ENCODE peak calls at places on chromosomes 16 and 17, in eight cellular contexts. One of them, this sample, is unnamed.

GRCh38 chr17:62665599-62665998 is 38.1 kb downstream of the MRC2 start:
- DNase-seq in CD4-positive, alpha-beta memory T cell: no peak
- DNase-seq in stimulated activated CD4-positive, alpha-beta T cell treated with anti-CD3 and anti-CD28 coated beads, Interleukin-4, amount 100 ng/mL, for 1 hour: no peak
- DNase-seq in C1 segment of cervical spinal cord: no peak
- DNase-seq in aorta: peak; percentile 53
- DNase-seq in WTC11: no peak
- DNase-seq in CD8-positive, alpha-beta T cell: no peak
- DNase-seq in GF-D8: no peak
- DNase-seq in this sample: peak; percentile 33

GRCh38 chr17:64259922-64260321 is 3.1 kb downstream of the TEX2 start:
- DNase-seq in C1 segment of cervical spinal cord: no peak
- DNase-seq in stimulated activated CD4-positive, alpha-beta T cell treated with anti-CD3 and anti-CD28 coated beads, Interleukin-4, amount 100 ng/mL, for 1 hour: no peak
- DNase-seq in CD8-positive, alpha-beta T cell: no peak
- DNase-seq in CD4-positive, alpha-beta memory T cell: no peak
- DNase-seq in aorta: no peak
- DNase-seq in WTC11: no peak
- DNase-seq in GF-D8: peak; percentile 9
- DNase-seq in this sample: no peak

GRCh38 chr17:6430769-6431168 is 4.2 kb downstream of the AIPL1 start:
- DNase-seq in WTC11: no peak
- DNase-seq in CD4-positive, alpha-beta memory T cell: no peak
- DNase-seq in aorta: no peak
- DNase-seq in CD8-positive, alpha-beta T cell: no peak
- DNase-seq in stimulated activated CD4-positive, alpha-beta T cell treated with anti-CD3 and anti-CD28 coated beads, Interleukin-4, amount 100 ng/mL, for 1 hour: no peak
- DNase-seq in C1 segment of cervical spinal cord: no peak
- DNase-seq in GF-D8: no peak
- DNase-seq in this sample: no peak

GRCh38 chr16:12258806-12259205 is 282.3 kb downstream of the SNX29 start:
- DNase-seq in GF-D8: no peak
- DNase-seq in stimulated activated CD4-positive, alpha-beta T cell treated with anti-CD3 and anti-CD28 coated beads, Interleukin-4, amount 100 ng/mL, for 1 hour: no peak
- DNase-seq in CD8-positive, alpha-beta T cell: no peak
- DNase-seq in CD4-positive, alpha-beta memory T cell: no peak
- DNase-seq in WTC11: no peak
- DNase-seq in aorta: no peak
- DNase-seq in C1 segment of cervical spinal cord: no peak
- DNase-seq in this sample: no peak

GRCh38 chr16:49350265-49351103 is 23.1 kb upstream of the C16orf78 start:
- DNase-seq in stimulated activated CD4-positive, alpha-beta T cell treated with anti-CD3 and anti-CD28 coated beads, Interleukin-4, amount 100 ng/mL, for 1 hour: peak; percentile 49
- DNase-seq in CD4-positive, alpha-beta memory T cell: no peak
- DNase-seq in CD8-positive, alpha-beta T cell: peak; percentile 27
- DNase-seq in GF-D8: no peak
- DNase-seq in aorta: peak; percentile 87
- DNase-seq in C1 segment of cervical spinal cord: peak; percentile 19
- DNase-seq in WTC11: peak; percentile 86
- DNase-seq in this sample: peak; percentile 76

GRCh38 chr16:79415983-79416641 is 184.4 kb downstream of the MAF start:
- DNase-seq in WTC11: no peak
- DNase-seq in stimulated activated CD4-positive, alpha-beta T cell treated with anti-CD3 and anti-CD28 coated beads, Interleukin-4, amount 100 ng/mL, for 1 hour: no peak
- DNase-seq in CD8-positive, alpha-beta T cell: no peak
- DNase-seq in aorta: no peak
- DNase-seq in GF-D8: no peak
- DNase-seq in C1 segment of cervical spinal cord: no peak
- DNase-seq in CD4-positive, alpha-beta memory T cell: peak; percentile 29
- DNase-seq in this sample: no peak

GRCh38 chr16:25838724-25839186 is 147.0 kb downstream of the HS3ST4 start:
- DNase-seq in aorta: no peak
- DNase-seq in CD4-positive, alpha-beta memory T cell: peak; percentile 37
- DNase-seq in GF-D8: no peak
- DNase-seq in WTC11: peak; percentile 19
- DNase-seq in C1 segment of cervical spinal cord: no peak
- DNase-seq in CD8-positive, alpha-beta T cell: peak; percentile 20
- DNase-seq in stimulated activated CD4-positive, alpha-beta T cell treated with anti-CD3 and anti-CD28 coated beads, Interleukin-4, amount 100 ng/mL, for 1 hour: no peak
- DNase-seq in this sample: no peak

GRCh38 chr17:78314683-78315354 is 45.1 kb downstream of the SOCS3 start:
- DNase-seq in aorta: no peak
- DNase-seq in stimulated activated CD4-positive, alpha-beta T cell treated with anti-CD3 and anti-CD28 coated beads, Interleukin-4, amount 100 ng/mL, for 1 hour: no peak
- DNase-seq in CD8-positive, alpha-beta T cell: no peak
- DNase-seq in CD4-positive, alpha-beta memory T cell: no peak
- DNase-seq in GF-D8: no peak
- DNase-seq in C1 segment of cervical spinal cord: no peak
- DNase-seq in WTC11: no peak
- DNase-seq in this sample: no peak

GRCh38 chr17:63740464-63741181 is 976 bp downstream of the STRADA start:
- DNase-seq in CD4-positive, alpha-beta memory T cell: no peak
- DNase-seq in C1 segment of cervical spinal cord: no peak
- DNase-seq in aorta: no peak
- DNase-seq in CD8-positive, alpha-beta T cell: no peak
- DNase-seq in WTC11: no peak
- DNase-seq in GF-D8: peak; percentile 33
- DNase-seq in stimulated activated CD4-positive, alpha-beta T cell treated with anti-CD3 and anti-CD28 coated beads, Interleukin-4, amount 100 ng/mL, for 1 hour: no peak
- DNase-seq in this sample: no peak

GRCh38 chr17:72516772-72517399 is 396.1 kb downstream of the SOX9 start:
- DNase-seq in WTC11: no peak
- DNase-seq in stimulated activated CD4-positive, alpha-beta T cell treated with anti-CD3 and anti-CD28 coated beads, Interleukin-4, amount 100 ng/mL, for 1 hour: no peak
- DNase-seq in CD4-positive, alpha-beta memory T cell: no peak
- DNase-seq in C1 segment of cervical spinal cord: no peak
- DNase-seq in GF-D8: no peak
- DNase-seq in aorta: no peak
- DNase-seq in CD8-positive, alpha-beta T cell: no peak
- DNase-seq in this sample: no peak

GRCh38 chr17:30309591-30309990 is 17.8 kb upstream of the BLMH start:
- DNase-seq in C1 segment of cervical spinal cord: no peak
- DNase-seq in stimulated activated CD4-positive, alpha-beta T cell treated with anti-CD3 and anti-CD28 coated beads, Interleukin-4, amount 100 ng/mL, for 1 hour: no peak
- DNase-seq in GF-D8: no peak
- DNase-seq in aorta: no peak
- DNase-seq in CD4-positive, alpha-beta memory T cell: no peak
- DNase-seq in CD8-positive, alpha-beta T cell: no peak
- DNase-seq in WTC11: no peak
- DNase-seq in this sample: no peak